ENCODE peak calls at places on chromosomes 4 and X, in seven cellular contexts. G, K, T, W, N, R and Q are unnamed samples.

GRCh38 chr4:183100827-183101226 is 1.8 kb downstream of the WWC2 start:
- DNase-seq in G (no peak), N (no peak), T (no peak), W (no peak), R (no peak), K (no peak), Q (peak; percentile 79)

GRCh38 chrX:51568586-51568985 is 50.1 kb downstream of the CENPVL3 start:
- DNase-seq in K (peak; percentile 4), N (no peak), W (no peak), T (no peak), G (no peak), R (no peak), Q (no peak)

GRCh38 chrX:40318076-40318475 is 220.3 kb upstream of the BCOR start:
- DNase-seq in N (no peak), K (no peak), R (no peak), T (no peak), W (no peak), G (no peak), Q (no peak)

GRCh38 chr4:90841676-90842075 is 714.5 kb downstream of the CCSER1 start:
- DNase-seq in G (no peak), K (peak; percentile 24), W (no peak), T (no peak), N (no peak), R (no peak), Q (no peak)

GRCh38 chr4:24321151-24321550 is 263.2 kb downstream of the DHX15 start:
- DNase-seq in W (no peak), T (no peak), K (peak; percentile 13), G (no peak), R (no peak), N (no peak), Q (no peak)

GRCh38 chr4:73836373-73837269 is at the start of gene CXCL6:
- DNase-seq in K (peak; percentile 43), W (no peak), R (no peak), T (no peak), N (peak; percentile 37), G (no peak), Q (no peak)

GRCh38 chr4:37524267-37524666 is 161.9 kb downstream of the RELL1 start:
- DNase-seq in N (no peak), G (no peak), R (no peak), W (no peak), T (no peak), K (no peak), Q (no peak)

GRCh38 chr4:161990721-161991120 is 173.1 kb downstream of the FSTL5 start:
- DNase-seq in W (no peak), N (no peak), K (no peak), T (no peak), R (no peak), G (no peak), Q (no peak)

GRCh38 chr4:185468999-185469398 is 2.5 kb downstream of the CCDC110 start:
- DNase-seq in W (no peak), K (no peak), N (no peak), G (no peak), T (no peak), R (no peak), Q (no peak)